ENCODE peak calls at places on chromosomes 3 and 15, in nine cellular contexts. One of them, this sample, is unnamed.

GRCh38 chr3:63824309-63824708 is 5.2 kb downstream of the C3orf49 start:
- DNase-seq in kidney: no peak
- DNase-seq in lung: no peak
- DNase-seq in IMR-90: peak; percentile 87
- DNase-seq in Panc1: no peak
- DNase-seq in AG09309: peak; percentile 20
- DNase-seq in BJ: no peak
- DNase-seq in NB4: no peak
- DNase-seq in fibroblast of pulmonary artery: peak; percentile 20
- DNase-seq in this sample: no peak

GRCh38 chr15:88456733-88457132 is 10.5 kb downstream of the MRPL46 start:
- DNase-seq in kidney: no peak
- DNase-seq in AG09309: no peak
- DNase-seq in fibroblast of pulmonary artery: no peak
- DNase-seq in NB4: no peak
- DNase-seq in Panc1: no peak
- DNase-seq in BJ: no peak
- DNase-seq in lung: no peak
- DNase-seq in IMR-90: no peak
- DNase-seq in this sample: no peak

GRCh38 chr15:63362196-63362595 is 19.4 kb downstream of the CA12 start:
- DNase-seq in fibroblast of pulmonary artery: peak; percentile 87
- DNase-seq in NB4: no peak
- DNase-seq in AG09309: no peak
- DNase-seq in lung: no peak
- DNase-seq in IMR-90: no peak
- DNase-seq in Panc1: no peak
- DNase-seq in kidney: peak; percentile 83
- DNase-seq in BJ: no peak
- DNase-seq in this sample: no peak

GRCh38 chr3:186365202-186365974 is 3.4 kb upstream of the DGKG start:
- DNase-seq in kidney: no peak
- DNase-seq in Panc1: no peak
- DNase-seq in lung: no peak
- DNase-seq in NB4: peak; percentile 94
- DNase-seq in fibroblast of pulmonary artery: no peak
- DNase-seq in IMR-90: peak; percentile 4
- DNase-seq in BJ: no peak
- DNase-seq in AG09309: no peak
- DNase-seq in this sample: no peak

GRCh38 chr3:142274908-142275307 is 49.5 kb upstream of the GK5 start:
- DNase-seq in IMR-90: no peak
- DNase-seq in kidney: no peak
- DNase-seq in AG09309: no peak
- DNase-seq in Panc1: no peak
- DNase-seq in BJ: no peak
- DNase-seq in fibroblast of pulmonary artery: peak; percentile 20
- DNase-seq in NB4: no peak
- DNase-seq in lung: no peak
- DNase-seq in this sample: no peak

GRCh38 chr3:18369561-18370185 is 55.5 kb downstream of the SATB1 start:
- DNase-seq in IMR-90: no peak
- DNase-seq in NB4: no peak
- DNase-seq in kidney: no peak
- DNase-seq in Panc1: no peak
- DNase-seq in fibroblast of pulmonary artery: no peak
- DNase-seq in lung: no peak
- DNase-seq in AG09309: no peak
- DNase-seq in BJ: no peak
- DNase-seq in this sample: no peak

GRCh38 chr15:31977812-31978662 is 52.3 kb upstream of the CHRNA7 start:
- DNase-seq in lung: peak; percentile 47
- DNase-seq in AG09309: no peak
- DNase-seq in IMR-90: peak; percentile 14
- DNase-seq in kidney: peak; percentile 79
- DNase-seq in NB4: peak; percentile 62
- DNase-seq in fibroblast of pulmonary artery: peak; percentile 36
- DNase-seq in BJ: no peak
- DNase-seq in Panc1: peak; percentile 17
- DNase-seq in this sample: no peak

GRCh38 chr3:186530415-186530814 is 13.8 kb downstream of the CRYGS start:
- DNase-seq in IMR-90: no peak
- DNase-seq in BJ: no peak
- DNase-seq in AG09309: no peak
- DNase-seq in kidney: no peak
- DNase-seq in NB4: no peak
- DNase-seq in Panc1: no peak
- DNase-seq in fibroblast of pulmonary artery: no peak
- DNase-seq in lung: no peak
- DNase-seq in this sample: no peak

GRCh38 chr3:45038096-45038455 is 12.0 kb downstream of the CLEC3B start:
- DNase-seq in lung: no peak
- DNase-seq in BJ: no peak
- DNase-seq in AG09309: no peak
- DNase-seq in fibroblast of pulmonary artery: no peak
- DNase-seq in NB4: no peak
- DNase-seq in IMR-90: no peak
- DNase-seq in Panc1: no peak
- DNase-seq in kidney: no peak
- DNase-seq in this sample: no peak

GRCh38 chr3:187714404-187714979 is 12.1 kb upstream of the RTP2 start:
- DNase-seq in AG09309: no peak
- DNase-seq in kidney: no peak
- DNase-seq in BJ: no peak
- DNase-seq in IMR-90: peak; percentile 73
- DNase-seq in fibroblast of pulmonary artery: peak; percentile 82
- DNase-seq in NB4: peak; percentile 66
- DNase-seq in lung: peak; percentile 73
- DNase-seq in Panc1: peak; percentile 74
- DNase-seq in this sample: peak; percentile 16

DNA sequence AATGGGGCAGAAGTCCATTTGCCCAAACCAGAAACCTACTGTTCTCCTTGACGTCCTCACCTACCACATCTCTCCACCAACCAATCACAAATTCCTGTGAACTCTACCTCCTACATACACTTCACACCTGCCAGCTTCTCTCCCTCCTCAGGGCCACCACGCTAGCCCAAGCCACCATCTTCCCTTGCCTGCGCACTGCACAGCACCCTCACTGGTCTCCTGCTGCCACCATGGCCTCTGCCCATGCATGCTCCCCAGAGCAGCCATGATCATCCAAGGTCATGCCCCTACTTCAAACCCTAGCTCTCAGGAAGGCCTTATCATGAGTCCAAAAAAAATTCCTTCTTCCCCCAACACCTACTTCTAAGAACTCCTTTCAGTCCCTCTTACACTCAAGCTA is 1.1 kb upstream of the EPHB3 start:
- DNase-seq in lung: no peak
- DNase-seq in fibroblast of pulmonary artery: no peak
- DNase-seq in AG09309: no peak
- DNase-seq in IMR-90: no peak
- DNase-seq in Panc1: no peak
- DNase-seq in BJ: no peak
- DNase-seq in kidney: no peak
- DNase-seq in NB4: no peak
- DNase-seq in this sample: no peak
- H3K4me3 ChIP-seq in lung: no peak overlapping the region
- H3K4me3 ChIP-seq in fibroblast of pulmonary artery: no peak overlapping the region
- H3K4me3 ChIP-seq in AG09309: no peak overlapping the region
- H3K4me3 ChIP-seq in IMR-90: no peak overlapping the region
- H3K4me3 ChIP-seq in Panc1: peak overlapping the region; percentile 60
- H3K4me3 ChIP-seq in BJ: no peak overlapping the region
- H3K4me3 ChIP-seq in kidney: peak overlapping the region; percentile 58
- H3K4me3 ChIP-seq in NB4: no peak overlapping the region
- H3K4me3 ChIP-seq in this sample: no peak overlapping the region

DNA sequence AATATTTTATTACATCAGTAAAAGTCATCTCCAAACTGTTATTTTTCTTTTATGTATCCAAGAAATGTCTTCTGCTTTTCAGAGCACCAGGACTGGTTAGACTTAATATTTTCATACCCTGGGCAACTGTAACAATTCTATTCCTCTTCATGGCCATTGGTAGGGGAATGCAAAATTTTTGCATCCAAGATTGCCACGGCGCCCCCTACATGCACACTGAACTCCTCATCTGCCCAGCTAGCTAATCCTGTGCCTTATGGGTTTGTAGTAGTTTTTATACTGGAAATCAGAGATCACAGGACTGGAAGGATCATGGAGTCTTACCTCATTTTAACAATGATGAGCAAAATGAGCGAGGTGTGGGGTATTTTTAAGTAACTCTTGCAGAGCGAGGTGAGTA is 74.2 kb downstream of the CRTC3 start:
- DNase-seq in Panc1: no peak
- DNase-seq in IMR-90: no peak
- DNase-seq in fibroblast of pulmonary artery: peak; percentile 57
- DNase-seq in NB4: peak; percentile 59
- DNase-seq in lung: peak; percentile 41
- DNase-seq in kidney: no peak
- DNase-seq in AG09309: no peak
- DNase-seq in BJ: no peak
- DNase-seq in this sample: no peak
- TF ChIP-seq CTCF in Panc1: peak; percentile 71
- TF ChIP-seq CTCF in IMR-90: peak; percentile 30
- TF ChIP-seq CTCF in fibroblast of pulmonary artery: peak; percentile 57
- TF ChIP-seq CTCF in NB4: peak; percentile 68
- TF ChIP-seq CTCF in lung: peak; percentile 38
- TF ChIP-seq CTCF in kidney: peak; percentile 47
- TF ChIP-seq CTCF in AG09309: peak; percentile 53
- TF ChIP-seq CTCF in BJ: peak; percentile 45
- TF ChIP-seq CTCF in this sample: peak; percentile 37

GRCh38 chr3:107432646-107433045 is 55.4 kb downstream of the CCDC54 start:
- DNase-seq in Panc1: no peak
- DNase-seq in AG09309: no peak
- DNase-seq in lung: no peak
- DNase-seq in NB4: peak; percentile 3
- DNase-seq in IMR-90: no peak
- DNase-seq in kidney: no peak
- DNase-seq in fibroblast of pulmonary artery: no peak
- DNase-seq in BJ: no peak
- DNase-seq in this sample: no peak

GRCh38 chr3:107431048-107431297 is 53.7 kb downstream of the CCDC54 start:
- DNase-seq in BJ: no peak
- DNase-seq in kidney: no peak
- DNase-seq in Panc1: no peak
- DNase-seq in AG09309: no peak
- DNase-seq in fibroblast of pulmonary artery: no peak
- DNase-seq in NB4: peak; percentile 42
- DNase-seq in lung: peak; percentile 32
- DNase-seq in IMR-90: peak; percentile 1
- DNase-seq in this sample: no peak

GRCh38 chr3:107430214-107431047 is 53.2 kb downstream of the CCDC54 start:
- DNase-seq in Panc1: no peak
- DNase-seq in kidney: no peak
- DNase-seq in NB4: peak; percentile 3
- DNase-seq in IMR-90: peak; percentile 19
- DNase-seq in BJ: no peak
- DNase-seq in fibroblast of pulmonary artery: peak; percentile 44
- DNase-seq in AG09309: no peak
- DNase-seq in lung: no peak
- DNase-seq in this sample: no peak

GRCh38 chr3:107431298-107432012 is 54.2 kb downstream of the CCDC54 start:
- DNase-seq in AG09309: no peak
- DNase-seq in lung: peak; percentile 78
- DNase-seq in Panc1: no peak
- DNase-seq in IMR-90: peak; percentile 50
- DNase-seq in BJ: no peak
- DNase-seq in fibroblast of pulmonary artery: peak; percentile 58
- DNase-seq in NB4: peak; percentile 61
- DNase-seq in kidney: peak; percentile 92
- DNase-seq in this sample: no peak

DNA sequence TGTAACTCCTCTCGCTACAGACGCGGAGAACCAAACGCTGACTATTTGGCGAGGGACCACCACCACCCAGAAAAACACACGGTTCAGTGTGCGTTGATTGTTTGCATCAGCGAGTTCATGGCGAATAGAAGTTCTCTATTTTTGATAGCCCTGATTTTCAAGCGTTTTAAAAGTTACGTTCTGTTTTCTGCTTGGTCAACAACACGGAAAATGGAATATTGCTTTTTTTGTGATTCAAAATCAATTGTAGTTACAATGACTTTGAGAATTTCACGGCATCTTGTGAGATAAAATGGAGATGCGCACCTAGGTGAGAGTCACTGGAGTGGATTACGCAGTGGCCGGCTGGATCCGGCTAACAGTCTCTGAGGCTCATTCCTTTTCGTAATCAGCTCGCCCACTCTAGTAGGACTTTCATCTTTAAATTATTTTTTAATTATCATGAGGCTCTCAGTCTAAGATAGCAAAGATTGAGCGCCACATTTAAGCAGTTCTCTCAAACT is 54.8 kb downstream of the CCDC54 start:
- DNase-seq in fibroblast of pulmonary artery: peak; percentile 21
- DNase-seq in BJ: no peak
- DNase-seq in IMR-90: peak; percentile 10
- DNase-seq in kidney: no peak
- DNase-seq in AG09309: no peak
- DNase-seq in lung: no peak
- DNase-seq in NB4: no peak
- DNase-seq in Panc1: no peak
- DNase-seq in this sample: no peak
- H3K4me3 ChIP-seq in fibroblast of pulmonary artery: peak overlapping the region; percentile 63
- H3K4me3 ChIP-seq in BJ: peak overlapping the region; percentile 66
- H3K4me3 ChIP-seq in IMR-90: peak overlapping the region; percentile 63
- H3K4me3 ChIP-seq in kidney: peak overlapping the region; percentile 94
- H3K4me3 ChIP-seq in AG09309: peak overlapping the region; percentile 72
- H3K4me3 ChIP-seq in lung: peak overlapping the region; percentile 95
- H3K4me3 ChIP-seq in NB4: peak overlapping the region; percentile 52
- H3K4me3 ChIP-seq in Panc1: peak overlapping the region; percentile 75
- H3K4me3 ChIP-seq in this sample: peak overlapping the region; percentile 68

GRCh38 chr3:13144163-13145023 is 71.2 kb upstream of the IQSEC1 start:
- DNase-seq in IMR-90: no peak
- DNase-seq in AG09309: no peak
- DNase-seq in NB4: no peak
- DNase-seq in lung: no peak
- DNase-seq in fibroblast of pulmonary artery: no peak
- DNase-seq in Panc1: no peak
- DNase-seq in BJ: no peak
- DNase-seq in kidney: peak; percentile 54
- DNase-seq in this sample: no peak

GRCh38 chr3:13143381-13144004 is 70.3 kb upstream of the IQSEC1 start:
- DNase-seq in lung: no peak
- DNase-seq in kidney: peak; percentile 52
- DNase-seq in AG09309: no peak
- DNase-seq in fibroblast of pulmonary artery: no peak
- DNase-seq in IMR-90: no peak
- DNase-seq in Panc1: no peak
- DNase-seq in NB4: no peak
- DNase-seq in BJ: no peak
- DNase-seq in this sample: no peak

GRCh38 chr3:13146643-13147143 is 73.5 kb upstream of the IQSEC1 start:
- DNase-seq in lung: no peak
- DNase-seq in fibroblast of pulmonary artery: no peak
- DNase-seq in NB4: no peak
- DNase-seq in BJ: no peak
- DNase-seq in Panc1: no peak
- DNase-seq in kidney: peak; percentile 21
- DNase-seq in IMR-90: no peak
- DNase-seq in AG09309: no peak
- DNase-seq in this sample: no peak

GRCh38 chr3:13145826-13146642 is 72.8 kb upstream of the IQSEC1 start:
- DNase-seq in IMR-90: no peak
- DNase-seq in BJ: no peak
- DNase-seq in NB4: no peak
- DNase-seq in lung: no peak
- DNase-seq in Panc1: no peak
- DNase-seq in AG09309: no peak
- DNase-seq in kidney: peak; percentile 19
- DNase-seq in fibroblast of pulmonary artery: no peak
- DNase-seq in this sample: no peak

GRCh38 chr3:13145131-13145825 is 72.0 kb upstream of the IQSEC1 start:
- DNase-seq in kidney: peak; percentile 41
- DNase-seq in NB4: peak; percentile 33
- DNase-seq in AG09309: no peak
- DNase-seq in IMR-90: no peak
- DNase-seq in Panc1: no peak
- DNase-seq in lung: no peak
- DNase-seq in fibroblast of pulmonary artery: no peak
- DNase-seq in BJ: no peak
- DNase-seq in this sample: no peak
- TF ChIP-seq CTCF in kidney: no peak
- TF ChIP-seq CTCF in NB4: peak; percentile 30
- TF ChIP-seq CTCF in AG09309: no peak
- TF ChIP-seq CTCF in IMR-90: no peak
- TF ChIP-seq CTCF in Panc1: no peak
- TF ChIP-seq CTCF in lung: no peak
- TF ChIP-seq CTCF in fibroblast of pulmonary artery: no peak
- TF ChIP-seq CTCF in BJ: no peak
- TF ChIP-seq CTCF in this sample: peak; percentile 19

This sample was measured in GM12864.